ENCODE peak calls at places on chromosome 3, in seven cellular contexts. G is midbrain; M is T-cell; Z is stimulated activated CD4-positive, alpha-beta T cell treated with anti-CD3 and anti-CD28 coated beads, Interleukin-4, amount 100 ng/mL, for 1 hour; I is activated effector memory CD4-positive, alpha-beta T cell treated with Interleukin-2 at 50 U/mL for 16 hours; L is cardiac muscle cell; H is GM10248. D is an unnamed sample.

GRCh38 chr3:141477224-141477623 is 9.6 kb upstream of the RASA2 start:
- DNase-seq in G (no peak), M (no peak), Z (no peak), I (no peak), L (peak; percentile 75), H (no peak), D (no peak)

GRCh38 chr3:32577621-32578556 is 7.2 kb upstream of the DYNC1LI1 start:
- DNase-seq in G (peak; percentile 41), M (no peak), Z (no peak), I (no peak), L (peak; percentile 73), H (peak; percentile 72), D (peak; percentile 36)

GRCh38 chr3:53161820-53162671 is 1.0 kb downstream of the PRKCD start:
- DNase-seq in G (no peak), M (peak; percentile 29), Z (peak; percentile 58), I (no peak), L (peak; percentile 18), H (peak; percentile 80), D (no peak)

GRCh38 chr3:52742418-52743041 is 28.2 kb downstream of the NEK4 start:
- DNase-seq in G (peak; percentile 9), M (no peak), Z (no peak), I (no peak), L (peak; percentile 59), H (peak; percentile 63), D (no peak)

GRCh38 chr3:119613872-119614271 is 16.2 kb downstream of the PLA1A start:
- DNase-seq in G (no peak), M (no peak), Z (no peak), I (no peak), L (no peak), H (no peak), D (no peak)

GRCh38 chr3:107063351-107063750 is 313.9 kb upstream of the CCDC54 start:
- DNase-seq in G (no peak), M (no peak), Z (no peak), I (no peak), L (peak; percentile 25), H (no peak), D (no peak)

GRCh38 chr3:17384567-17385296 is 357.7 kb downstream of the TBC1D5 start:
- DNase-seq in G (no peak), M (no peak), Z (no peak), I (no peak), L (peak; percentile 30), H (no peak), D (no peak)

GRCh38 chr3:172303941-172304558 is 144.2 kb downstream of the GHSR start:
- DNase-seq in G (no peak), M (no peak), Z (no peak), I (no peak), L (no peak), H (no peak), D (no peak)

GRCh38 chr3:88013592-88013991 is 45.2 kb downstream of the CGGBP1 start:
- DNase-seq in G (no peak), M (no peak), Z (no peak), I (no peak), L (no peak), H (no peak), D (no peak)

GRCh38 chr3:136805795-136806194 is 13.1 kb upstream of the SLC35G2 start:
- DNase-seq in G (no peak), M (no peak), Z (no peak), I (no peak), L (no peak), H (no peak), D (no peak)

GRCh38 chr3:23324745-23325144 is 121.6 kb downstream of the UBE2E2 start:
- DNase-seq in G (no peak), M (no peak), Z (no peak), I (no peak), L (peak; percentile 73), H (no peak), D (no peak)

GRCh38 chr3:148729656-148730055 is 32.0 kb downstream of the AGTR1 start:
- DNase-seq in G (no peak), M (no peak), Z (no peak), I (no peak), L (no peak), H (no peak), D (no peak)

GRCh38 chr3:23232016-23232415 is 28.9 kb downstream of the UBE2E2 start:
- DNase-seq in G (no peak), M (no peak), Z (no peak), I (no peak), L (peak; percentile 36), H (no peak), D (no peak)

GRCh38 chr3:175413926-175414325 is 554.8 kb downstream of the NAALADL2 start:
- DNase-seq in G (no peak), M (no peak), Z (no peak), I (no peak), L (no peak), H (no peak), D (no peak)

GRCh38 chr3:105187340-105187739 is 179.4 kb upstream of the ALCAM start:
- DNase-seq in G (no peak), M (no peak), Z (no peak), I (no peak), L (no peak), H (no peak), D (no peak)

GRCh38 chr3:187626581-187626980 is 43.6 kb downstream of the SST start:
- DNase-seq in G (no peak), M (no peak), Z (no peak), I (no peak), L (no peak), H (no peak), D (no peak)

GRCh38 chr3:125367403-125368230 is 7.5 kb downstream of the ZNF148 start:
- DNase-seq in G (no peak), M (no peak), Z (no peak), I (no peak), L (peak; percentile 30), H (no peak), D (no peak)

GRCh38 chr3:55654123-55654787 is 167.1 kb upstream of the WNT5A start:
- DNase-seq in G (no peak), M (no peak), Z (no peak), I (no peak), L (peak; percentile 3), H (peak; percentile 44), D (no peak)

GRCh38 chr3:136473716-136474326 is 223.7 kb downstream of the PCCB start:
- DNase-seq in G (no peak), M (no peak), Z (no peak), I (no peak), L (peak; percentile 27), H (no peak), D (no peak)

GRCh38 chr3:171833775-171834460 is 9.2 kb upstream of the TMEM212 start:
- DNase-seq in G (peak; percentile 21), M (no peak), Z (no peak), I (no peak), L (peak; percentile 66), H (peak; percentile 32), D (no peak)

GRCh38 chr3:79515072-79515471 is 252.7 kb downstream of the ROBO1 start:
- DNase-seq in G (peak; percentile 50), M (no peak), Z (no peak), I (no peak), L (peak; percentile 90), H (no peak), D (no peak)

GRCh38 chr3:126153695-126154360 is 26.6 kb downstream of the ALDH1L1 start:
- DNase-seq in G (no peak), M (no peak), Z (no peak), I (no peak), L (no peak), H (peak; percentile 8), D (no peak)

GRCh38 chr3:53938645-53939044 is 47.0 kb upstream of the SELENOK start:
- DNase-seq in G (peak; percentile 66), M (no peak), Z (peak; percentile 3), I (no peak), L (peak; percentile 74), H (peak; percentile 56), D (no peak)

GRCh38 chr3:108091498-108092259 is 848 bp upstream of the CD47 start:
- DNase-seq in G (peak; percentile 40), M (peak; percentile 55), Z (peak; percentile 45), I (peak; percentile 32), L (no peak), H (no peak), D (no peak)

GRCh38 chr3:187136936-187137335 is 2.4 kb downstream of the RPL39L start:
- DNase-seq in G (no peak), M (no peak), Z (no peak), I (no peak), L (peak; percentile 21), H (no peak), D (no peak)

GRCh38 chr3:7504886-7505775 is 644.2 kb downstream of the GRM7 start:
- DNase-seq in G (no peak), M (no peak), Z (no peak), I (no peak), L (peak; percentile 96), H (no peak), D (no peak)

GRCh38 chr3:167813169-167814123 is 77.9 kb downstream of the SERPINI1 start:
- DNase-seq in G (no peak), M (no peak), Z (no peak), I (no peak), L (no peak), H (no peak), D (no peak)

GRCh38 chr3:171088984-171089754 is 62.6 kb upstream of the SLC2A2 start:
- DNase-seq in G (no peak), M (no peak), Z (no peak), I (no peak), L (peak; percentile 94), H (no peak), D (no peak)

GRCh38 chr3:45595364-45596154 is 1.0 kb downstream of the LIMD1 start:
- DNase-seq in G (no peak), M (no peak), Z (no peak), I (no peak), L (no peak), H (no peak), D (no peak)

GRCh38 chr3:126389112-126389791 is 5.5 kb upstream of the CFAP100 start:
- DNase-seq in G (peak; percentile 92), M (peak; percentile 7), Z (peak; percentile 35), I (no peak), L (peak; percentile 94), H (peak; percentile 83), D (peak; percentile 36)

GRCh38 chr3:123383101-123384053 is 65.5 kb downstream of the ADCY5 start:
- DNase-seq in G (no peak), M (no peak), Z (no peak), I (no peak), L (no peak), H (no peak), D (no peak)

GRCh38 chr3:197352382-197352781 is 54.0 kb upstream of the DLG1 start:
- DNase-seq in G (no peak), M (no peak), Z (no peak), I (no peak), L (peak; percentile 68), H (no peak), D (no peak)

GRCh38 chr3:12900885-12901411 is 59.6 kb upstream of the RPL32 start:
- DNase-seq in G (no peak), M (no peak), Z (no peak), I (no peak), L (no peak), H (no peak), D (no peak)

GRCh38 chr3:72547183-72547582 is 301.1 kb downstream of the SHQ1 start:
- DNase-seq in G (no peak), M (no peak), Z (no peak), I (no peak), L (no peak), H (no peak), D (no peak)

GRCh38 chr3:48985977-48986376 is 4.1 kb upstream of the P4HTM start:
- DNase-seq in G (no peak), M (no peak), Z (no peak), I (no peak), L (no peak), H (no peak), D (no peak)

GRCh38 chr3:58963928-58964497 is 85.8 kb downstream of the CFAP20DC start:
- DNase-seq in G (no peak), M (no peak), Z (no peak), I (no peak), L (no peak), H (no peak), D (no peak)